ENCODE peak calls at places on chromosome 22, in eight cellular contexts. One of them, this sample, is unnamed.

GRCh38 chr22:30650508-30651116 is 15.0 kb downstream of the SLC35E4 start:
- DNase-seq in MM.1S: no peak
- DNase-seq in left ventricle myocardium inferior: no peak
- DNase-seq in endothelial cell: peak
- DNase-seq in thoracic aorta: no peak
- DNase-seq in kidney epithelial cell: no peak
- DNase-seq in fibroblast of pulmonary artery: no peak
- DNase-seq in brain microvascular endothelial cell: no peak
- DNase-seq in this sample: no peak

GRCh38 chr22:24761888-24762675 is 12.4 kb downstream of the PIWIL3 start:
- DNase-seq in thoracic aorta: no peak
- DNase-seq in endothelial cell: no peak
- DNase-seq in left ventricle myocardium inferior: no peak
- DNase-seq in fibroblast of pulmonary artery: peak
- DNase-seq in MM.1S: no peak
- DNase-seq in kidney epithelial cell: no peak
- DNase-seq in brain microvascular endothelial cell: no peak
- DNase-seq in this sample: no peak

GRCh38 chr22:31947296-31947695 is 3.0 kb downstream of the YWHAH start:
- DNase-seq in left ventricle myocardium inferior: no peak
- DNase-seq in thoracic aorta: no peak
- DNase-seq in brain microvascular endothelial cell: no peak
- DNase-seq in endothelial cell: no peak
- DNase-seq in MM.1S: peak
- DNase-seq in fibroblast of pulmonary artery: peak
- DNase-seq in kidney epithelial cell: no peak
- DNase-seq in this sample: peak

GRCh38 chr22:46909237-46910030 is 147.0 kb downstream of the TBC1D22A start:
- DNase-seq in fibroblast of pulmonary artery: no peak
- DNase-seq in thoracic aorta: no peak
- DNase-seq in left ventricle myocardium inferior: no peak
- DNase-seq in brain microvascular endothelial cell: no peak
- DNase-seq in MM.1S: no peak
- DNase-seq in endothelial cell: no peak
- DNase-seq in kidney epithelial cell: no peak
- DNase-seq in this sample: no peak

GRCh38 chr22:31692186-31692886 is 30.3 kb upstream of the PISD start:
- DNase-seq in fibroblast of pulmonary artery: peak
- DNase-seq in brain microvascular endothelial cell: peak
- DNase-seq in endothelial cell: no peak
- DNase-seq in thoracic aorta: no peak
- DNase-seq in left ventricle myocardium inferior: no peak
- DNase-seq in MM.1S: no peak
- DNase-seq in kidney epithelial cell: peak
- DNase-seq in this sample: no peak

GRCh38 chr22:41544671-41545476 is 604 bp upstream of the POLR3H start:
- DNase-seq in endothelial cell: no peak
- DNase-seq in brain microvascular endothelial cell: no peak
- DNase-seq in MM.1S: no peak
- DNase-seq in thoracic aorta: no peak
- DNase-seq in fibroblast of pulmonary artery: no peak
- DNase-seq in left ventricle myocardium inferior: no peak
- DNase-seq in kidney epithelial cell: no peak
- DNase-seq in this sample: no peak

GRCh38 chr22:42399315-42400271 is 32.6 kb downstream of the NFAM1 start:
- DNase-seq in endothelial cell: no peak
- DNase-seq in thoracic aorta: no peak
- DNase-seq in left ventricle myocardium inferior: peak
- DNase-seq in MM.1S: peak
- DNase-seq in fibroblast of pulmonary artery: no peak
- DNase-seq in kidney epithelial cell: no peak
- DNase-seq in brain microvascular endothelial cell: no peak
- DNase-seq in this sample: no peak

GRCh38 chr22:17172172-17172833 is 13.2 kb upstream of the HDHD5 start:
- DNase-seq in thoracic aorta: no peak
- DNase-seq in endothelial cell: peak
- DNase-seq in kidney epithelial cell: no peak
- DNase-seq in MM.1S: no peak
- DNase-seq in left ventricle myocardium inferior: peak
- DNase-seq in brain microvascular endothelial cell: no peak
- DNase-seq in fibroblast of pulmonary artery: no peak
- DNase-seq in this sample: no peak

GRCh38 chr22:50342651-50343540 is at the start of gene PPP6R2:
- DNase-seq in thoracic aorta: no peak
- DNase-seq in fibroblast of pulmonary artery: peak
- DNase-seq in endothelial cell: peak
- DNase-seq in left ventricle myocardium inferior: peak
- DNase-seq in MM.1S: peak
- DNase-seq in brain microvascular endothelial cell: peak
- DNase-seq in kidney epithelial cell: no peak
- DNase-seq in this sample: peak

GRCh38 chr22:43014062-43014875 is 680 bp downstream of the PACSIN2 start:
- DNase-seq in endothelial cell: peak
- DNase-seq in thoracic aorta: no peak
- DNase-seq in left ventricle myocardium inferior: peak
- DNase-seq in kidney epithelial cell: no peak
- DNase-seq in MM.1S: peak
- DNase-seq in brain microvascular endothelial cell: no peak
- DNase-seq in fibroblast of pulmonary artery: no peak
- DNase-seq in this sample: peak

GRCh38 chr22:46458525-46458924 is 78.9 kb downstream of the CELSR1 start:
- DNase-seq in brain microvascular endothelial cell: no peak
- DNase-seq in endothelial cell: no peak
- DNase-seq in kidney epithelial cell: no peak
- DNase-seq in left ventricle myocardium inferior: no peak
- DNase-seq in fibroblast of pulmonary artery: no peak
- DNase-seq in MM.1S: no peak
- DNase-seq in thoracic aorta: no peak
- DNase-seq in this sample: no peak

GRCh38 chr22:46848227-46848626 is 85.8 kb downstream of the TBC1D22A start:
- DNase-seq in thoracic aorta: no peak
- DNase-seq in endothelial cell: no peak
- DNase-seq in brain microvascular endothelial cell: peak
- DNase-seq in kidney epithelial cell: no peak
- DNase-seq in fibroblast of pulmonary artery: no peak
- DNase-seq in left ventricle myocardium inferior: no peak
- DNase-seq in MM.1S: no peak
- DNase-seq in this sample: no peak

GRCh38 chr22:41636467-41636866 is 15.4 kb downstream of the XRCC6 start:
- DNase-seq in thoracic aorta: no peak
- DNase-seq in endothelial cell: no peak
- DNase-seq in brain microvascular endothelial cell: peak
- DNase-seq in fibroblast of pulmonary artery: peak
- DNase-seq in left ventricle myocardium inferior: peak
- DNase-seq in kidney epithelial cell: no peak
- DNase-seq in MM.1S: no peak
- DNase-seq in this sample: no peak

GRCh38 chr22:43114958-43115357 is 4.4 kb downstream of the BIK start:
- DNase-seq in left ventricle myocardium inferior: no peak
- DNase-seq in MM.1S: no peak
- DNase-seq in thoracic aorta: no peak
- DNase-seq in kidney epithelial cell: no peak
- DNase-seq in endothelial cell: no peak
- DNase-seq in fibroblast of pulmonary artery: no peak
- DNase-seq in brain microvascular endothelial cell: no peak
- DNase-seq in this sample: no peak

GRCh38 chr22:36369922-36370781 is 17.6 kb downstream of the MYH9 start:
- DNase-seq in kidney epithelial cell: no peak
- DNase-seq in fibroblast of pulmonary artery: peak
- DNase-seq in endothelial cell: no peak
- DNase-seq in left ventricle myocardium inferior: peak
- DNase-seq in MM.1S: no peak
- DNase-seq in brain microvascular endothelial cell: no peak
- DNase-seq in thoracic aorta: no peak
- DNase-seq in this sample: no peak

GRCh38 chr22:19942071-19942885 is 660 bp upstream of the TXNRD2 start:
- DNase-seq in endothelial cell: no peak
- DNase-seq in fibroblast of pulmonary artery: peak
- DNase-seq in MM.1S: peak
- DNase-seq in left ventricle myocardium inferior: no peak
- DNase-seq in thoracic aorta: no peak
- DNase-seq in kidney epithelial cell: no peak
- DNase-seq in brain microvascular endothelial cell: peak
- DNase-seq in this sample: no peak
- TF ChIP-seq CTCF in endothelial cell: no peak
- TF ChIP-seq CTCF in fibroblast of pulmonary artery: no peak
- TF ChIP-seq CTCF in MM.1S: no peak
- TF ChIP-seq CTCF in left ventricle myocardium inferior: no peak
- TF ChIP-seq CTCF in thoracic aorta: no peak
- TF ChIP-seq CTCF in kidney epithelial cell: no peak
- TF ChIP-seq CTCF in brain microvascular endothelial cell: no peak
- TF ChIP-seq CTCF in this sample: no peak

GRCh38 chr22:20214853-20215252 is 53.3 kb downstream of the RTN4R start:
- DNase-seq in fibroblast of pulmonary artery: no peak
- DNase-seq in kidney epithelial cell: no peak
- DNase-seq in endothelial cell: no peak
- DNase-seq in MM.1S: no peak
- DNase-seq in left ventricle myocardium inferior: no peak
- DNase-seq in thoracic aorta: no peak
- DNase-seq in brain microvascular endothelial cell: no peak
- DNase-seq in this sample: no peak

GRCh38 chr22:20213833-20214708 is 54.0 kb downstream of the RTN4R start:
- DNase-seq in fibroblast of pulmonary artery: no peak
- DNase-seq in kidney epithelial cell: no peak
- DNase-seq in endothelial cell: no peak
- DNase-seq in brain microvascular endothelial cell: no peak
- DNase-seq in thoracic aorta: no peak
- DNase-seq in left ventricle myocardium inferior: no peak
- DNase-seq in MM.1S: no peak
- DNase-seq in this sample: no peak

GRCh38 chr22:20216863-20217499 is 51.1 kb downstream of the RTN4R start:
- DNase-seq in MM.1S: no peak
- DNase-seq in endothelial cell: no peak
- DNase-seq in kidney epithelial cell: no peak
- DNase-seq in fibroblast of pulmonary artery: no peak
- DNase-seq in thoracic aorta: no peak
- DNase-seq in left ventricle myocardium inferior: no peak
- DNase-seq in brain microvascular endothelial cell: no peak
- DNase-seq in this sample: no peak

GRCh38 chr22:20217563-20217962 is 50.6 kb downstream of the RTN4R start:
- DNase-seq in left ventricle myocardium inferior: no peak
- DNase-seq in brain microvascular endothelial cell: no peak
- DNase-seq in endothelial cell: no peak
- DNase-seq in fibroblast of pulmonary artery: no peak
- DNase-seq in MM.1S: no peak
- DNase-seq in thoracic aorta: no peak
- DNase-seq in kidney epithelial cell: no peak
- DNase-seq in this sample: no peak

DNA sequence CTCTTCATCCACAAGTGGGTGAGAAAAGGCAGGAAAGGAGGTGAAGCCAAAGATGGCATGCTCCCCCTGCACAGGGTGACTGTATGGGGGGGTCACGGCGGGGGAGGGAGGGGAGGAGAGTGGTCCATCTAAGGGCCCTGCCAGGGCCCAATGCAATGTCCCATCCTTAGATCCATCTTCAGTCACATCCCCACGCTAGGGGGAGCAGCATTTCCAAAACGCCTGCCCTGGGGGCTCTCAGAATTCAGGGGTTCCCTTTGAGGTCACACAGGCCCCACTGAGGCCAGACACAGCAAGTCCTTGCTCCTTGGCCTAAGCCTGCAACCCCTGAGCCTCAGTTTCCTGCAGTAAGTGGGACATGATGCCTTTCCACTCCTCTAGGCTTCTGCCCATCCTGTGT is 52.4 kb downstream of the RTN4R start:
- DNase-seq in left ventricle myocardium inferior: no peak
- DNase-seq in MM.1S: no peak
- DNase-seq in endothelial cell: no peak
- DNase-seq in brain microvascular endothelial cell: no peak
- DNase-seq in thoracic aorta: no peak
- DNase-seq in kidney epithelial cell: no peak
- DNase-seq in fibroblast of pulmonary artery: no peak
- DNase-seq in this sample: no peak
- TF ChIP-seq CTCF in left ventricle myocardium inferior: no peak
- TF ChIP-seq CTCF in MM.1S: peak
- TF ChIP-seq CTCF in endothelial cell: no peak
- TF ChIP-seq CTCF in brain microvascular endothelial cell: peak
- TF ChIP-seq CTCF in thoracic aorta: no peak
- TF ChIP-seq CTCF in kidney epithelial cell: no peak
- TF ChIP-seq CTCF in fibroblast of pulmonary artery: no peak
- TF ChIP-seq CTCF in this sample: no peak

GRCh38 chr22:48517039-48518030 is 1310.3 kb downstream of the BRD1 start:
- DNase-seq in kidney epithelial cell: no peak
- DNase-seq in endothelial cell: peak
- DNase-seq in thoracic aorta: no peak
- DNase-seq in MM.1S: no peak
- DNase-seq in brain microvascular endothelial cell: no peak
- DNase-seq in left ventricle myocardium inferior: no peak
- DNase-seq in fibroblast of pulmonary artery: no peak
- DNase-seq in this sample: no peak
- TF ChIP-seq CTCF in kidney epithelial cell: no peak
- TF ChIP-seq CTCF in endothelial cell: no peak
- TF ChIP-seq CTCF in thoracic aorta: no peak
- TF ChIP-seq CTCF in MM.1S: no peak
- TF ChIP-seq CTCF in brain microvascular endothelial cell: peak
- TF ChIP-seq CTCF in left ventricle myocardium inferior: no peak
- TF ChIP-seq CTCF in fibroblast of pulmonary artery: no peak
- TF ChIP-seq CTCF in this sample: no peak

GRCh38 chr22:26395926-26396325 is 33.1 kb upstream of the ASPHD2 start:
- DNase-seq in kidney epithelial cell: no peak
- DNase-seq in thoracic aorta: no peak
- DNase-seq in left ventricle myocardium inferior: no peak
- DNase-seq in MM.1S: no peak
- DNase-seq in brain microvascular endothelial cell: no peak
- DNase-seq in endothelial cell: no peak
- DNase-seq in fibroblast of pulmonary artery: no peak
- DNase-seq in this sample: no peak

GRCh38 chr22:26394787-26395186 is 34.3 kb upstream of the ASPHD2 start:
- DNase-seq in thoracic aorta: no peak
- DNase-seq in MM.1S: no peak
- DNase-seq in kidney epithelial cell: no peak
- DNase-seq in fibroblast of pulmonary artery: no peak
- DNase-seq in endothelial cell: no peak
- DNase-seq in brain microvascular endothelial cell: no peak
- DNase-seq in left ventricle myocardium inferior: no peak
- DNase-seq in this sample: no peak

GRCh38 chr22:26391623-26392022 is 37.4 kb upstream of the ASPHD2 start:
- DNase-seq in kidney epithelial cell: no peak
- DNase-seq in MM.1S: no peak
- DNase-seq in thoracic aorta: no peak
- DNase-seq in left ventricle myocardium inferior: no peak
- DNase-seq in fibroblast of pulmonary artery: no peak
- DNase-seq in brain microvascular endothelial cell: no peak
- DNase-seq in endothelial cell: no peak
- DNase-seq in this sample: no peak

GRCh38 chr22:26389125-26389524 is 39.9 kb upstream of the ASPHD2 start:
- DNase-seq in fibroblast of pulmonary artery: no peak
- DNase-seq in kidney epithelial cell: no peak
- DNase-seq in thoracic aorta: no peak
- DNase-seq in left ventricle myocardium inferior: no peak
- DNase-seq in brain microvascular endothelial cell: no peak
- DNase-seq in endothelial cell: no peak
- DNase-seq in MM.1S: no peak
- DNase-seq in this sample: no peak

DNA sequence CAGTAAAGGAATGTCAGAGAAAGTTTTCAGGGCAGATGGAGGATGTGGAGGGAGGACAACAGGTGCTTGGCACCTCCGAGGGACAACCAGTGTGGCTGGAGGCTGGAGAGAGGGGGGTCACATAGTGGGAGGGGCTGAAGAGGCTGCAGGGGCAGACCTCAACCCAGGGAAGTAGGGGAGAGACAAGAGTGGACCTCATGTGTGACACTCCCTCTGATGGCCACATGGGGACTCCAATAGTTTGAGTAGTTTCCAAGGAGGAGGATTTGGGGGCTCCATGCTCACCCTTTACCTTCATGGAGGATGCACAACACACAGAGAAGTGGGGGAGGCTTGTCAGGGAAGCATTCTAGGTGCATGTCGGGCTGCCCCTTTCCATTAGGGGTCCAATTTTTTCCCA is 35.1 kb upstream of the ASPHD2 start:
- DNase-seq in kidney epithelial cell: no peak
- DNase-seq in fibroblast of pulmonary artery: no peak
- DNase-seq in brain microvascular endothelial cell: no peak
- DNase-seq in endothelial cell: no peak
- DNase-seq in left ventricle myocardium inferior: no peak
- DNase-seq in thoracic aorta: no peak
- DNase-seq in MM.1S: no peak
- DNase-seq in this sample: no peak
- TF ChIP-seq CTCF in kidney epithelial cell: peak
- TF ChIP-seq CTCF in fibroblast of pulmonary artery: peak
- TF ChIP-seq CTCF in brain microvascular endothelial cell: peak
- TF ChIP-seq CTCF in endothelial cell: no peak
- TF ChIP-seq CTCF in left ventricle myocardium inferior: no peak
- TF ChIP-seq CTCF in thoracic aorta: no peak
- TF ChIP-seq CTCF in MM.1S: no peak
- TF ChIP-seq CTCF in this sample: no peak